ENCODE peak calls at places on chromosome 1, in seven cellular contexts. R is hepatic stellate cell, L is fibroblast of lung, U is NCI-H460, T is GM20000, E is EL, F is Right ventricle myocardium superior. A is an unnamed sample.

GRCh38 chr1:53470155-53470554 is 11.0 kb downstream of the DMRTB1 start:
- DNase-seq in R (peak), L (peak), U (no peak), T (no peak), E (peak), F (peak), A (peak)

GRCh38 chr1:22250724-22251123 is 107.8 kb upstream of the WNT4 start:
- DNase-seq in R (peak), L (no peak), U (no peak), T (no peak), E (peak), F (no peak), A (peak)

GRCh38 chr1:181784039-181784683 is 277.4 kb downstream of the ZNF648 start:
- DNase-seq in R (no peak), L (no peak), U (no peak), T (no peak), E (no peak), F (no peak), A (no peak)

GRCh38 chr1:183461350-183461749 is 10.9 kb upstream of the SMG7 start:
- DNase-seq in R (no peak), L (no peak), U (no peak), T (no peak), E (peak), F (no peak), A (peak)

GRCh38 chr1:42035205-42035829 is 116.6 kb upstream of the HIVEP3 start:
- DNase-seq in R (peak), L (peak), U (peak), T (peak), E (peak), F (peak), A (peak)

GRCh38 chr1:200883118-200883517 is 10.3 kb downstream of the GPR25 start:
- DNase-seq in R (no peak), L (no peak), U (no peak), T (no peak), E (no peak), F (no peak), A (no peak)

GRCh38 chr1:169300854-169301253 is 66.7 kb downstream of the NME7 start:
- DNase-seq in R (no peak), L (peak), U (no peak), T (no peak), E (peak), F (no peak), A (peak)

GRCh38 chr1:29390491-29391361 is 154.4 kb downstream of the PTPRU start:
- DNase-seq in R (no peak), L (no peak), U (no peak), T (no peak), E (no peak), F (no peak), A (no peak)

GRCh38 chr1:234721476-234722266 is 111.7 kb upstream of the IRF2BP2 start:
- DNase-seq in R (peak), L (peak), U (no peak), T (no peak), E (peak), F (peak), A (peak)

GRCh38 chr1:8589571-8589970 is 227.9 kb downstream of the RERE start:
- DNase-seq in R (no peak), L (no peak), U (no peak), T (no peak), E (no peak), F (no peak), A (no peak)

GRCh38 chr1:156115514-156116374 is 1.2 kb downstream of the LMNA start:
- DNase-seq in R (peak), L (peak), U (no peak), T (no peak), E (peak), F (peak), A (peak)

GRCh38 chr1:87478231-87478630 is 149.6 kb downstream of the LMO4 start:
- DNase-seq in R (no peak), L (peak), U (no peak), T (no peak), E (peak), F (peak), A (peak)

GRCh38 chr1:62727656-62728396 is 39.6 kb upstream of the DOCK7 start:
- DNase-seq in R (no peak), L (peak), U (no peak), T (no peak), E (peak), F (no peak), A (peak)

GRCh38 chr1:64484651-64485050 is 14.7 kb downstream of the CACHD1 start:
- DNase-seq in R (no peak), L (peak), U (no peak), T (no peak), E (no peak), F (no peak), A (no peak)

GRCh38 chr1:205227584-205228006 is at the start of gene TMCC2:
- DNase-seq in R (peak), L (peak), U (peak), T (peak), E (peak), F (peak), A (peak)

GRCh38 chr1:87942165-87942564 is 613.5 kb downstream of the LMO4 start:
- DNase-seq in R (no peak), L (peak), U (no peak), T (no peak), E (no peak), F (no peak), A (peak)

GRCh38 chr1:212669600-212669999 is 30.0 kb downstream of the BATF3 start:
- DNase-seq in R (no peak), L (no peak), U (no peak), T (no peak), E (no peak), F (no peak), A (no peak)

GRCh38 chr1:29550119-29550841 is 314.0 kb downstream of the PTPRU start:
- DNase-seq in R (no peak), L (no peak), U (no peak), T (no peak), E (no peak), F (no peak), A (no peak)

GRCh38 chr1:206112600-206113301 is 4.4 kb downstream of the AVPR1B start:
- DNase-seq in R (no peak), L (no peak), U (no peak), T (no peak), E (no peak), F (no peak), A (no peak)

GRCh38 chr1:234823191-234824176 is 213.5 kb upstream of the IRF2BP2 start:
- DNase-seq in R (no peak), L (no peak), U (no peak), T (no peak), E (no peak), F (no peak), A (no peak)

GRCh38 chr1:221201773-221202172 is 322.5 kb downstream of the HLX start:
- DNase-seq in R (no peak), L (no peak), U (no peak), T (no peak), E (no peak), F (no peak), A (no peak)

GRCh38 chr1:89631756-89632155 is 1.2 kb upstream of the LRRC8C start:
- DNase-seq in R (no peak), L (peak), U (no peak), T (no peak), E (no peak), F (no peak), A (no peak)

GRCh38 chr1:17680335-17680734 is 74.8 kb upstream of the ACTL8 start:
- DNase-seq in R (no peak), L (no peak), U (no peak), T (no peak), E (no peak), F (no peak), A (no peak)

GRCh38 chr1:6688001-6688400 is 13.6 kb downstream of the DNAJC11 start:
- DNase-seq in R (no peak), L (peak), U (no peak), T (no peak), E (peak), F (no peak), A (no peak)

GRCh38 chr1:12615916-12616708 is 1.9 kb downstream of the DHRS3 start:
- DNase-seq in R (peak), L (peak), U (no peak), T (no peak), E (peak), F (peak), A (peak)

GRCh38 chr1:30847358-30847972 is 61.1 kb downstream of the SDC3 start:
- DNase-seq in R (peak), L (peak), U (peak), T (no peak), E (peak), F (peak), A (peak)

GRCh38 chr1:25482211-25482610 is 51.5 kb downstream of the MACO1 start:
- DNase-seq in R (no peak), L (no peak), U (no peak), T (no peak), E (no peak), F (no peak), A (no peak)

A was measured in EH.